ENCODE peak calls at places on chromosome 1, in four cellular contexts. Y, A, Q and F are unnamed samples.

GRCh38 chr1:234000557-234001081 is 96.1 kb downstream of the SLC35F3 start:
- DNase-seq in Y (no peak), Q (no peak), A (no peak), F (no peak)

GRCh38 chr1:118949317-118949716 is 38.8 kb downstream of the TBX15 start:
- DNase-seq in Q (no peak), Y (no peak), A (no peak), F (no peak)

GRCh38 chr1:94265931-94266330 is 28.5 kb upstream of the ARHGAP29 start:
- DNase-seq in Q (no peak), A (no peak), Y (no peak), F (no peak)

GRCh38 chr1:40450491-40451237 is 388 bp downstream of the ZFP69B start:
- DNase-seq in Q (peak), A (peak), Y (peak), F (no peak)

GRCh38 chr1:176745945-176746344 is 283.0 kb downstream of the PAPPA2 start:
- DNase-seq in Q (no peak), Y (no peak), A (no peak), F (no peak)

GRCh38 chr1:107572674-107573205 is 392.2 kb downstream of the VAV3 start:
- DNase-seq in A (no peak), Y (no peak), Q (no peak), F (no peak)

GRCh38 chr1:25787477-25788043 is 12.4 kb upstream of the SELENON start:
- DNase-seq in Y (no peak), A (no peak), Q (no peak), F (no peak)

GRCh38 chr1:186236921-186237320 is 138.1 kb downstream of the TPR start:
- DNase-seq in Q (no peak), Y (no peak), A (no peak), F (no peak)

GRCh38 chr1:96388421-96389310 is 332.9 kb upstream of the PTBP2 start:
- DNase-seq in A (no peak), Q (no peak), Y (no peak), F (no peak)

GRCh38 chr1:100583827-100584226 is 45.9 kb downstream of the GPR88 start:
- DNase-seq in Q (no peak), Y (no peak), A (no peak), F (no peak)

GRCh38 chr1:150551784-150552691 is 2.8 kb downstream of the ADAMTSL4 start:
- DNase-seq in A (no peak), Q (peak), Y (peak), F (peak)

GRCh38 chr1:230050973-230051735 is 15.9 kb upstream of the GALNT2 start:
- DNase-seq in Y (no peak), A (no peak), Q (no peak), F (no peak)

GRCh38 chr1:31626451-31627202 is 9.1 kb downstream of the HCRTR1 start:
- DNase-seq in Q (peak), A (no peak), Y (no peak), F (no peak)

GRCh38 chr1:41580021-41580420 is 95.5 kb upstream of the EDN2 start:
- DNase-seq in Q (no peak), A (no peak), Y (no peak), F (no peak)

GRCh38 chr1:44660176-44660575 is 14.1 kb downstream of the TMEM53 start:
- DNase-seq in Y (no peak), Q (peak), A (no peak), F (peak)

GRCh38 chr1:206047271-206047670 is 5.7 kb upstream of the RHEX start:
- DNase-seq in Q (no peak), Y (no peak), A (no peak), F (no peak)

GRCh38 chr1:199646761-199647160 is 380.7 kb upstream of the NR5A2 start:
- DNase-seq in Y (no peak), A (no peak), Q (no peak), F (no peak)

GRCh38 chr1:202576816-202577215 is 133.4 kb downstream of the SYT2 start:
- DNase-seq in Q (no peak), Y (no peak), A (no peak), F (no peak)

GRCh38 chr1:93827128-93827527 is 51.9 kb downstream of the DNTTIP2 start:
- DNase-seq in A (no peak), Q (peak), Y (no peak), F (no peak)

GRCh38 chr1:93817819-93818569 is 61.0 kb downstream of the DNTTIP2 start:
- DNase-seq in A (no peak), Y (no peak), Q (no peak), F (no peak)

GRCh38 chr1:175714350-175714749 is 29.0 kb downstream of the TNR start:
- DNase-seq in Q (no peak), A (no peak), Y (no peak), F (no peak)

GRCh38 chr1:18811733-18812132 is 47.7 kb downstream of the TAS1R2 start:
- DNase-seq in Q (no peak), A (no peak), Y (no peak), F (no peak)

GRCh38 chr1:71766748-71767147 is 515.6 kb downstream of the NEGR1 start:
- DNase-seq in A (no peak), Y (no peak), Q (no peak), F (no peak)

GRCh38 chr1:3541930-3542329 is 69.4 kb downstream of the MEGF6 start:
- DNase-seq in Y (no peak), Q (peak), A (no peak), F (no peak)

GRCh38 chr1:59737638-59738037 is 77.1 kb upstream of the HOOK1 start:
- DNase-seq in A (no peak), Y (no peak), Q (no peak), F (no peak)

GRCh38 chr1:233327938-233328660 is 575 bp downstream of the MAP3K21 start:
- DNase-seq in A (no peak), Y (peak), Q (peak), F (no peak)

GRCh38 chr1:182120411-182121258 is 59.1 kb upstream of the ZNF648 start:
- DNase-seq in Q (no peak), A (no peak), Y (no peak), F (peak)

GRCh38 chr1:31064685-31065309 is 720 bp downstream of the PUM1 start:
- DNase-seq in Y (peak), A (no peak), Q (peak), F (peak)

GRCh38 chr1:14442669-14443068 is 155.8 kb upstream of the KAZN start:
- DNase-seq in Q (peak), Y (no peak), A (no peak), F (no peak)

GRCh38 chr1:27598902-27599528 is 4.9 kb downstream of the AHDC1 start:
- DNase-seq in Q (peak), A (no peak), Y (peak), F (no peak)
- H3K4me3 ChIP-seq in Q (peak), A (no peak), Y (no peak), F (peak)

DNA sequence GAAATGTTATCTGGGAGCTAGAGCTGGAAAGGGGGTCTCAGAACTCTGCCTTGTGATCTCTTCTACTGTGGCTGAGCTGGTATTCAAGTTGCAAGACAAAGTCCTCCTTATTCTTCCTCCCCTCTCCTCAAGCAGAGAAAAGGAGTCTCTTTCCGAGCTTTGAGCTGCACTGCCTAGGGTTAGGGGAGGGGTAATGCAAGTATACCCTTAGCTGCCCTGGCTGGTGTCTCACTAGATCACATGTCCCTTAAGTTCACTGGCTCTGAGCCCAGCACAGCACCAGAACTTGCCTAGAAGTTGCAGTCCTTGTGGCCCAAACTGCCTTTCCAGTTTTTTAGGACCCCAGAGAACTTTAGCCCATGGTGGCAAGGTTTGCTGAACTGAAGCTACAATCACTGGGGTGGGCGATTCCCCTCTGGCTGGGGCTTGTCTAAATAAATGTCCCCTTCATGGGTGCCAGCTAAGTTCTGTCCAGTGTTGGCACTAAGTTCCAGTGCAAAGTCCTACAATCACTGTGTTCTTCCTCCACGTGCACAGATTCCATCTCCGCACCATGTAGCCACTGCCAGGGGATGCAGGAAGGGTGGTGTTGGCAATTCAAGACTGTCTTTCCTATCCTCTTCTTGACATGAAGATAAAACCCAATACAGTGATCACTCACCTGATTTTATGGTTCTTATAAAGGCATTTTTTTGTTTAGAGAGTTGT is 22.7 kb upstream of the CHIA start:
- DNase-seq in Q (no peak), A (no peak), Y (no peak), F (no peak)
- H3K4me3 ChIP-seq in Q (no peak), A (no peak), Y (no peak), F (no peak)

GRCh38 chr1:235077163-235077540 is 51.5 kb downstream of the TOMM20 start:
- DNase-seq in A (no peak), Y (no peak), Q (no peak), F (no peak)

GRCh38 chr1:235076504-235077162 is 52.0 kb downstream of the TOMM20 start:
- DNase-seq in A (no peak), Y (no peak), Q (no peak), F (no peak)

GRCh38 chr1:235074335-235075120 is 54.1 kb downstream of the TOMM20 start:
- DNase-seq in Q (peak), Y (no peak), A (no peak), F (peak)

GRCh38 chr1:235075121-235075954 is 53.3 kb downstream of the TOMM20 start:
- DNase-seq in Q (no peak), A (no peak), Y (peak), F (peak)

GRCh38 chr1:235075955-235076308 is 52.7 kb downstream of the TOMM20 start:
- DNase-seq in Q (no peak), Y (no peak), A (no peak), F (no peak)
- H3K4me3 ChIP-seq in Q (no peak), Y (no peak), A (no peak), F (peak)

DNA sequence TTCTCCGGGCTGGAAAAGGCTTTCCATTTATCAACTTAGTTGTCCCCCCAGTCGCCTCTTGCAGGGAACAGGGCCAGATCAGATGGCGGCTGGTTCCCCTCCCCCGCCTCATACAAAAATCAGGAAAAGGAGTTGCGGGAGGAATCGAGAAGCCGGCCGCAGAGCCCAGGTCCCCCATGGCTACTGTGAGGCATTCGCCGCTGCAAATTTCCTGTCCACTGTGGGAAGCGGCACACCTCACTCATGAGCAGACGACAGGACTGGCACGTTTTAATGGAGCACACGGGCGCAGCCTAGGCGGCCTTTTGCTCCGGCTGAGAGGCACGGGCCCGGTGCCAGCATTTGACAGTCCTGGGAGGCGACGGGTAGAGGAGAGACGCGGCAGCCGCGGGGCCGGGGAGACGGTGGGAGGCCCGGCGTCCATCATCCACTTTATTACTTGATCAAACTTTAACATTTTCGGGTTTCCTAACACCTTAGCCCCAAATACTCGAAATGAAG is 1.1 kb downstream of the GNG4 start:
- DNase-seq in Q (peak), A (no peak), Y (no peak), F (no peak)
- H3K4me3 ChIP-seq in Q (peak), A (peak), Y (no peak), F (peak)

DNA sequence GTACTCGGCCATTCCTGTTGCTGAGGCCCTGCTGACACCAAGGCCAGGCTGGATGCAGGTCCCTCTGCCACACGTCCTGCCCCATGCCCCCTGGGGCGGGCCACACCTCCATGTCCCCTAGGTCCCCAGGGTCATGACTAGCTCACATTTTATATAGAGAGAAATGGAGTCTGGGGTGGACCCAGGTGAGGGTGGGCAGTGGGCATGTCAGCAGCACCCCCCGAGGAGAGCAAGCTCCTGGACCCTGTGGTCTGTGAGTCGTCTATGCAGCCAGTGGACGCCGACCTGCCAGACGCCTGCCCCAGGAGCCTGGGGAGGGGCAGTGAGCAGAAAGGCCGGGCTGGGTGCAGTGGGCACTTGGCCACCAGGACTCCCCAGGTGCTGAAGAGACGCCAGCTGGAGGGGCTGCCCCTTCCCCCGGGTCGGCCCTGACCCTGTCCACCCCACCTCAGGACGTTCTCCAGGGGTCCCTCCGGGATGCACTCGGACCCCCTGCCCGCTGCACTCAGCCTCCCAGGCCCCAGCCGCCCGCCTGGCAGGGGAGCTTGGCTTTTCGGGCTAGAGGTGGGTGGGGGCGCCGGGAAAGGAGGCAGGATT is 15.9 kb downstream of the SAMD11 start:
- DNase-seq in A (no peak), Y (no peak), Q (no peak), F (no peak)
- H3K4me3 ChIP-seq in A (peak), Y (no peak), Q (no peak), F (peak)